ENCODE peak calls at places on chromosomes 1 and 21, in seven cellular contexts. L is Right ventricle myocardium inferior, P is lower lobe of right lung, D is kidney tubule cell, S is Calu3, M is posterior cingulate gyrus, O is GM04504. F is an unnamed sample.

GRCh38 chr1:231091853-231092301 is 51.8 kb upstream of the FAM89A start:
- DNase-seq in S (peak; percentile 36), D (peak; percentile 20), M (no peak), P (peak; percentile 57), L (no peak), O (no peak), F (peak; percentile 1)

GRCh38 chr21:42262826-42263225 is 43.9 kb downstream of the ABCG1 start:
- DNase-seq in P (peak; percentile 86), D (peak; percentile 65), M (no peak), L (peak; percentile 87), O (no peak), S (peak; percentile 67), F (no peak)

GRCh38 chr1:219066631-219067349 is 106.9 kb upstream of the LYPLAL1 start:
- DNase-seq in L (no peak), O (peak; percentile 52), S (peak; percentile 35), M (no peak), P (no peak), D (peak; percentile 74), F (peak; percentile 73)

GRCh38 chr1:212477680-212478466 is 45.2 kb downstream of the NENF start:
- DNase-seq in O (no peak), L (no peak), D (peak; percentile 87), M (no peak), S (peak; percentile 36), P (no peak), F (no peak)

GRCh38 chr1:3351300-3352083 is 103.0 kb upstream of the ARHGEF16 start:
- DNase-seq in O (no peak), L (no peak), P (no peak), M (no peak), S (no peak), D (no peak), F (no peak)

GRCh38 chr1:229597877-229598276 is 28.0 kb downstream of the TAF5L start:
- DNase-seq in S (no peak), O (no peak), P (no peak), M (no peak), D (no peak), L (no peak), F (peak; percentile 33)

GRCh38 chr1:24417681-24418080 is 2.1 kb downstream of the NIPAL3 start:
- DNase-seq in S (no peak), L (no peak), M (no peak), O (no peak), P (no peak), D (peak; percentile 78), F (peak; percentile 68)

GRCh38 chr1:212366901-212367300 is 47.8 kb downstream of the PACC1 start:
- DNase-seq in P (no peak), M (no peak), O (peak; percentile 42), D (peak; percentile 9), S (no peak), L (no peak), F (peak; percentile 53)

GRCh38 chr1:27428316-27429028 is 36.0 kb downstream of the GPR3 start:
- DNase-seq in D (peak; percentile 35), P (no peak), L (no peak), O (no peak), S (no peak), M (no peak), F (peak; percentile 46)

GRCh38 chr21:42833859-42834729 is 45.2 kb downstream of the WDR4 start:
- DNase-seq in P (no peak), M (no peak), S (no peak), O (no peak), D (no peak), L (no peak), F (no peak)

GRCh38 chr1:168135982-168136708 is 585 bp downstream of the GPR161 start:
- DNase-seq in L (no peak), D (peak; percentile 28), M (no peak), O (no peak), P (peak; percentile 55), S (peak; percentile 38), F (no peak)

GRCh38 chr1:224879404-224879803 is 50.1 kb upstream of the DNAH14 start:
- DNase-seq in D (peak; percentile 14), S (no peak), O (peak; percentile 46), P (no peak), M (no peak), L (no peak), F (peak; percentile 79)

GRCh38 chr1:160351629-160352028 is 8.4 kb downstream of the NCSTN start:
- DNase-seq in M (no peak), D (no peak), O (no peak), L (no peak), P (no peak), S (no peak), F (no peak)

GRCh38 chr1:55216078-55216477 is 914 bp upstream of the USP24 start:
- DNase-seq in P (no peak), S (no peak), O (no peak), D (no peak), M (no peak), L (no peak), F (no peak)

GRCh38 chr1:39981957-39982356 is 27.0 kb downstream of the MFSD2A start:
- DNase-seq in O (peak; percentile 62), S (peak; percentile 24), P (no peak), L (no peak), M (no peak), D (peak; percentile 93), F (peak; percentile 86)

GRCh38 chr1:173297798-173298391 is 90.8 kb upstream of the TNFSF4 start:
- DNase-seq in M (no peak), O (no peak), D (no peak), L (no peak), P (no peak), S (no peak), F (no peak)

GRCh38 chr1:78092686-78093085 is 46.9 kb downstream of the GIPC2 start:
- DNase-seq in S (no peak), M (no peak), O (no peak), P (no peak), L (no peak), D (peak; percentile 53), F (no peak)

GRCh38 chr1:162292422-162292849 is 84.2 kb downstream of the SPATA46 start:
- DNase-seq in P (no peak), D (peak; percentile 73), L (no peak), S (no peak), M (no peak), O (no peak), F (no peak)

GRCh38 chr21:26842976-26843911 is 2.0 kb downstream of the ADAMTS1 start:
- DNase-seq in P (peak; percentile 84), M (peak; percentile 75), O (peak; percentile 92), S (peak; percentile 82), L (peak; percentile 93), D (peak; percentile 93), F (peak; percentile 95)

GRCh38 chr1:41045740-41046139 is 24.2 kb upstream of the SLFNL1 start:
- DNase-seq in P (no peak), L (no peak), D (peak; percentile 84), O (peak; percentile 32), M (no peak), S (no peak), F (peak; percentile 88)